ENCODE peak calls at places on chromosomes 4 and X, in nine cellular contexts. G is fibroblast of the conjunctiva; T is activated T-helper 1 cell treated with anti-CD3 and anti-CD28 coated beads, Interleukin-2, amount 50 U/mL, for 16 hours; O is Calu3; U is hepatic stellate cell; S is HS-5; J is ACHN; L is Right ventricle myocardium inferior; V is activated CD4-positive, alpha-beta T cell treated with anti-CD3 and anti-CD28 coated beads, Interleukin-2, amount 50 U/mL, for 24 hours. K is an unnamed sample.

GRCh38 chr4:157405070-157405469 is 184.5 kb downstream of the GRIA2 start:
- DNase-seq in G (no peak), T (no peak), O (no peak), U (no peak), S (no peak), J (no peak), L (no peak), V (no peak), K (no peak)

GRCh38 chr4:109576462-109576861 is 16.4 kb downstream of the MCUB start:
- DNase-seq in G (no peak), T (no peak), O (no peak), U (no peak), S (no peak), J (no peak), L (no peak), V (no peak), K (no peak)

GRCh38 chrX:137567474-137568232 is 1.7 kb downstream of the ZIC3 start:
- DNase-seq in G (no peak), T (no peak), O (no peak), U (no peak), S (no peak), J (no peak), L (no peak), V (no peak), K (no peak)

GRCh38 chr4:31052519-31052918 is 332.4 kb downstream of the PCDH7 start:
- DNase-seq in G (no peak), T (no peak), O (no peak), U (no peak), S (no peak), J (no peak), L (no peak), V (no peak), K (no peak)

GRCh38 chr4:184282251-184282713 is 64.6 kb upstream of the ENPP6 start:
- DNase-seq in G (no peak), T (peak), O (peak), U (no peak), S (no peak), J (no peak), L (peak), V (no peak), K (no peak)

GRCh38 chr4:185039508-185040273 is 21.4 kb downstream of the HELT start:
- DNase-seq in G (peak), T (no peak), O (peak), U (peak), S (no peak), J (peak), L (no peak), V (no peak), K (peak)

GRCh38 chr4:8123389-8123788 is 35.2 kb downstream of the ABLIM2 start:
- DNase-seq in G (no peak), T (no peak), O (no peak), U (no peak), S (no peak), J (no peak), L (peak), V (no peak), K (no peak)

GRCh38 chr4:110637408-110638131 is 14.7 kb upstream of the PITX2 start:
- DNase-seq in G (no peak), T (no peak), O (no peak), U (no peak), S (no peak), J (peak), L (no peak), V (no peak), K (no peak)

GRCh38 chr4:41426523-41426922 is 111.4 kb upstream of the LIMCH1 start:
- DNase-seq in G (no peak), T (no peak), O (no peak), U (no peak), S (no peak), J (no peak), L (no peak), V (no peak), K (no peak)

GRCh38 chr4:89009653-89010369 is 47.2 kb downstream of the FAM13A start:
- DNase-seq in G (no peak), T (no peak), O (no peak), U (no peak), S (no peak), J (no peak), L (no peak), V (no peak), K (no peak)

GRCh38 chr4:97498875-97499274 is 644.4 kb downstream of the STPG2 start:
- DNase-seq in G (no peak), T (no peak), O (no peak), U (no peak), S (peak), J (no peak), L (no peak), V (no peak), K (no peak)

GRCh38 chrX:46572295-46572936 is 1.1 kb upstream of the CHST7 start:
- DNase-seq in G (no peak), T (no peak), O (no peak), U (no peak), S (no peak), J (no peak), L (no peak), V (no peak), K (no peak)

GRCh38 chr4:106039796-106040195 is 144.5 kb downstream of the NPNT start:
- DNase-seq in G (peak), T (no peak), O (no peak), U (no peak), S (no peak), J (no peak), L (no peak), V (no peak), K (no peak)

GRCh38 chr4:15868065-15868464 is 70.5 kb downstream of the FGFBP1 start:
- DNase-seq in G (peak), T (no peak), O (no peak), U (no peak), S (no peak), J (peak), L (no peak), V (no peak), K (no peak)

GRCh38 chr4:48033825-48034413 is 17.3 kb downstream of the NIPAL1 start:
- DNase-seq in G (no peak), T (no peak), O (peak), U (no peak), S (no peak), J (peak), L (no peak), V (peak), K (peak)

GRCh38 chr4:26719954-26720552 is 136.2 kb downstream of the TBC1D19 start:
- DNase-seq in G (peak), T (no peak), O (no peak), U (no peak), S (no peak), J (peak), L (no peak), V (no peak), K (no peak)

GRCh38 chrX:96889726-96890125 is 6.0 kb downstream of the RPA4 start:
- DNase-seq in G (no peak), T (no peak), O (no peak), U (no peak), S (no peak), J (peak), L (no peak), V (no peak), K (no peak)

GRCh38 chr4:55635282-55635681 is 816 bp downstream of the NMU start:
- DNase-seq in G (no peak), T (no peak), O (no peak), U (no peak), S (no peak), J (no peak), L (no peak), V (no peak), K (no peak)

GRCh38 chr4:152738812-152739211 is 40.7 kb downstream of the TIGD4 start:
- DNase-seq in G (no peak), T (no peak), O (peak), U (no peak), S (no peak), J (no peak), L (no peak), V (no peak), K (no peak)

GRCh38 chr4:3302164-3302785 is 9.5 kb downstream of the RGS12 start:
- DNase-seq in G (no peak), T (peak), O (no peak), U (peak), S (no peak), J (no peak), L (no peak), V (peak), K (no peak)

GRCh38 chrX:40867352-40867751 is 132.0 kb upstream of the MED14 start:
- DNase-seq in G (no peak), T (no peak), O (peak), U (peak), S (no peak), J (peak), L (no peak), V (no peak), K (no peak)